ENCODE peak calls at places on chromosome 10, in four cellular contexts. H is K562, I is HCT116, Y is HepG2. L is an unnamed sample.
A peak's percentile ranks its signal among the peaks of the same experiment; 100 is the strongest.

GRCh38 chr10:102645741-102646609 is 1.7 kb downstream of the TRIM8 start:
- DNase-seq in H (peak; percentile 56), I (peak; percentile 82), Y (peak; percentile 44), L (peak; percentile 67)

GRCh38 chr10:7354330-7355047 is 56.3 kb downstream of the SFMBT2 start:
- DNase-seq in H (no peak), I (no peak), Y (no peak), L (no peak)

GRCh38 chr10:14362098-14362497 is 31.4 kb upstream of the FRMD4A start:
- DNase-seq in Y (no peak), H (no peak), I (no peak), L (no peak)

GRCh38 chr10:45488365-45488764 is 114.3 kb downstream of the ALOX5 start:
- DNase-seq in Y (no peak), H (no peak), I (no peak), L (no peak)

GRCh38 chr10:20858292-20859124 is 38.6 kb downstream of the NEBL start:
- DNase-seq in H (no peak), I (peak; percentile 8), Y (peak; percentile 12), L (peak; percentile 7)

GRCh38 chr10:35353805-35354204 is 17.5 kb downstream of the CCNY start:
- DNase-seq in Y (no peak), H (no peak), I (no peak), L (no peak)

GRCh38 chr10:70658582-70659136 is 13.6 kb upstream of the ADAMTS14 start:
- DNase-seq in H (no peak), Y (no peak), I (no peak), L (no peak)

GRCh38 chr10:122301055-122301810 is 30.1 kb downstream of the BTBD16 start:
- DNase-seq in H (no peak), Y (no peak), I (no peak), L (no peak)

GRCh38 chr10:18582803-18583202 is 68.6 kb downstream of the NSUN6 start:
- DNase-seq in Y (no peak), I (no peak), H (no peak), L (no peak)

GRCh38 chr10:116470071-116470470 is 42.4 kb downstream of the PNLIPRP3 start:
- DNase-seq in I (no peak), Y (no peak), H (no peak), L (no peak)

GRCh38 chr10:110394296-110394695 is 89.6 kb upstream of the SMNDC1 start:
- DNase-seq in Y (no peak), H (no peak), I (no peak), L (no peak)

GRCh38 chr10:44439845-44440244 is 54.9 kb upstream of the CXCL12 start:
- DNase-seq in Y (no peak), I (no peak), H (no peak), L (no peak)

GRCh38 chr10:5665380-5666323 is 743 bp downstream of the ASB13 start:
- DNase-seq in Y (peak; percentile 28), I (no peak), H (no peak), L (no peak)

GRCh38 chr10:653991-654646 is 35.3 kb downstream of the DIP2C start:
- DNase-seq in H (no peak), I (no peak), Y (no peak), L (no peak)

GRCh38 chr10:11682267-11682683 is 59.9 kb upstream of the ECHDC3 start:
- DNase-seq in H (no peak), Y (no peak), I (no peak), L (no peak)

GRCh38 chr10:101425535-101425934 is 71.6 kb downstream of the BTRC start:
- DNase-seq in H (no peak), I (no peak), Y (no peak), L (no peak)

GRCh38 chr10:86289577-86289868 is 77.1 kb downstream of the GRID1 start:
- DNase-seq in I (no peak), H (peak; percentile 16), Y (no peak), L (no peak)

GRCh38 chr10:121043124-121043849 is 192.1 kb downstream of the WDR11 start:
- DNase-seq in Y (peak; percentile 98), H (no peak), I (no peak), L (no peak)

GRCh38 chr10:59322131-59322530 is 40.2 kb downstream of the FAM13C start:
- DNase-seq in H (no peak), I (no peak), Y (no peak), L (no peak)

GRCh38 chr10:75097666-75098285 is 13.7 kb upstream of the SAMD8 start:
- DNase-seq in I (no peak), H (no peak), Y (peak; percentile 20), L (no peak)

GRCh38 chr10:635088-635861 is 54.2 kb downstream of the DIP2C start:
- DNase-seq in Y (no peak), I (no peak), H (no peak), L (no peak)

GRCh38 chr10:122236690-122237306 is 34.3 kb upstream of the BTBD16 start:
- DNase-seq in I (no peak), H (no peak), Y (no peak), L (no peak)

GRCh38 chr10:33174674-33175073 is 159.8 kb downstream of the NRP1 start:
- DNase-seq in H (no peak), Y (no peak), I (no peak), L (no peak)

GRCh38 chr10:31123946-31124345 is 92.3 kb upstream of the ZNF438 start:
- DNase-seq in Y (no peak), H (no peak), I (no peak), L (no peak)

GRCh38 chr10:77643795-77644468 is 6.3 kb upstream of the KCNMA1 start:
- DNase-seq in H (peak; percentile 56), Y (peak; percentile 27), I (peak; percentile 49), L (no peak)

GRCh38 chr10:89032141-89032814 is 41.7 kb downstream of the FAS start:
- DNase-seq in Y (no peak), H (no peak), I (peak; percentile 33), L (peak; percentile 42)

GRCh38 chr10:80050752-80051151 is 27.7 kb upstream of the TMEM254 start:
- DNase-seq in I (no peak), H (no peak), Y (no peak), L (no peak)

GRCh38 chr10:132860527-132860926 is 74.6 kb upstream of the NKX6-2 start:
- DNase-seq in I (no peak), H (peak; percentile 16), Y (no peak), L (no peak)

GRCh38 chr10:68561804-68562649 is 1.9 kb downstream of the TET1 start:
- DNase-seq in Y (no peak), I (no peak), H (peak; percentile 71), L (no peak)

GRCh38 chr10:29722777-29723176 is 88.0 kb upstream of the SVIL start:
- DNase-seq in Y (no peak), I (no peak), H (no peak), L (no peak)

GRCh38 chr10:116891208-116891607 is 41.9 kb downstream of the ENO4 start:
- DNase-seq in I (no peak), H (no peak), Y (no peak), L (no peak)

GRCh38 chr10:112985701-112986510 is 35.9 kb downstream of the TCF7L2 start:
- DNase-seq in H (no peak), Y (no peak), I (no peak), L (no peak)

GRCh38 chr10:48495282-48496045 is 109.4 kb downstream of the ARHGAP22 start:
- DNase-seq in H (no peak), Y (no peak), I (no peak), L (no peak)

GRCh38 chr10:98266647-98267046 is 1.3 kb downstream of the LOXL4 start:
- DNase-seq in Y (no peak), I (no peak), H (no peak), L (no peak)

GRCh38 chr10:76388321-76388720 is 956.9 kb downstream of the LRMDA start:
- DNase-seq in Y (no peak), H (no peak), I (no peak), L (no peak)
- TF ChIP-seq SIN3A in Y (no peak), H (no peak), I (no peak), L (no peak)

DNA sequence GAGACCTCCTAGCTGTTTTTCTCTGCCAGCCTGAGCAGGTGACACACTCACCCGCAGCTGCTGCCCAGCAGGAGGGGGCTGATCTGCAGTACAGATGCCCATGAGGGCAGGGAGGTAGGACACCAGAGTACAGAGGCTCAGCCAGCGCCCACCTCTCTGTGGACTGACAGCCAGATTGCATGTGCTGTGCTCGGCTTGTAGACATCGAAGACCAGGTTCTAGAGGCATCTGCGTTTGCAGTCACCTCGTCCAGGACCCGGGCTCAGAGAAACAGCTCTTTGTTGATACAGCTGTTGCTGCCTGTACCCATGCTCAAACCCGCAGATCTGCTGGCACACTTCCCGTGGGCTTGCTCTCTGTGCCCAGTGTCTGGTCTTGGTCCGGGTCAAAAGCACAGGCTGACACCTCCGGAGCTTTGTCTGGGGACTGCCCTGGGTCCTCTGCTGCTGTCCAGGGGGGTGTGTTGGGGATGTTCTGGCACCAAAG is 224.7 kb downstream of the GLRX3 start:
- DNase-seq in I (no peak), Y (no peak), H (no peak), L (no peak)
- TF ChIP-seq TCF7L2 in I (no peak), Y (no peak), H (no peak), L (no peak)

GRCh38 chr10:72330059-72330426 is 24.7 kb downstream of the DNAJB12 start:
- DNase-seq in H (no peak), I (no peak), Y (no peak), L (no peak)

GRCh38 chr10:72329290-72330058 is 25.2 kb downstream of the DNAJB12 start:
- DNase-seq in H (no peak), I (no peak), Y (no peak), L (no peak)

GRCh38 chr10:72333111-72334012 is 21.4 kb downstream of the DNAJB12 start:
- DNase-seq in H (no peak), I (no peak), Y (no peak), L (no peak)

GRCh38 chr10:72332423-72333110 is 22.2 kb downstream of the DNAJB12 start:
- DNase-seq in H (no peak), I (no peak), Y (no peak), L (no peak)

GRCh38 chr10:72331575-72332422 is 22.9 kb downstream of the DNAJB12 start:
- DNase-seq in H (peak; percentile 26), Y (peak; percentile 91), I (peak; percentile 80), L (no peak)
- TF ChIP-seq REST in H (no peak), Y (no peak), I (no peak), L (no peak)

GRCh38 chr10:104288355-104288754 is 19.4 kb downstream of the GSTO2 start:
- DNase-seq in H (no peak), Y (peak; percentile 97), I (no peak), L (no peak)
- TF ChIP-seq SIN3A in H (no peak), Y (no peak), I (no peak), L (no peak)

GRCh38 chr10:90175161-90175681 is 473.8 kb downstream of the KIF20B start:
- DNase-seq in Y (no peak), I (no peak), H (no peak), L (no peak)
- TF ChIP-seq TCF7L2 in Y (no peak), I (no peak), H (no peak), L (no peak)

DNA sequence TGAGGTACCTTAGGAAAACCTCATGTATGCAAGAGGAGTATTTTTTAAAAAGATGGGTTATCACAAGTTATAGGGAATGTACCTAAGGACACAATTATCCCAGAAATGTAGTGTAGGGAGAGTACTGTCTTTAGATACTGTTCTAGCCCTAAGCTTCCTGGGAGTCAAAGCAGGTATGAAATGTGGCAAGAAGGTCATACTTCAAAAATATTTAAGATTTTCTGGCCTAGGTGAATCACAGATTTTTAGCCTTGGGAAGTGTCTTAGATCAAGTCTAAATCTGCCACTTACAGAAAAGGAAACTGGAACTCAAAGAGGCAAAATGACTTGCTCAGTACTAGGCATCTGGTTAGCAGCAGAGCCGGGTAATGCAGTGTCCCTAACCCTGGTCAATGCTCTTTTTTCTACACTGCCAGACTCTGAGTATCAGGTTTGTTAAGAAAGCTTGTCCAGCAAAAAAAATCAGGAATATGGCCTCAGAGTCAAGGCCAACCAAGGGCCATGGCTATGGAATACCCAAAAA is 13.9 kb downstream of the PIK3AP1 start:
- DNase-seq in Y (no peak), I (no peak), H (no peak), L (no peak)
- TF ChIP-seq REST in Y (no peak), I (no peak), H (no peak), L (no peak)

L was measured in Panc1.